ENCODE peak calls at places on chromosomes 16 and 17, in five cellular contexts. L, U, R, F and Q are unnamed samples.

GRCh38 chr16:81335669-81336068 is 20.9 kb downstream of the GAN start:
- DNase-seq in L (no peak), U (no peak), R (no peak), F (no peak), Q (no peak)

GRCh38 chr17:81491193-81491592 is 21.4 kb downstream of the ACTG1 start:
- DNase-seq in L (no peak), U (no peak), R (no peak), F (no peak), Q (no peak)

GRCh38 chr16:74850027-74850426 is 75.4 kb upstream of the FA2H start:
- DNase-seq in L (no peak), U (no peak), R (no peak), F (no peak), Q (no peak)

GRCh38 chr16:80489173-80489572 is 51.6 kb upstream of the DYNLRB2 start:
- DNase-seq in L (no peak), U (no peak), R (no peak), F (no peak), Q (no peak)

GRCh38 chr16:67395458-67396158 is 2.3 kb upstream of the TPPP3 start:
- DNase-seq in L (peak), U (peak), R (no peak), F (no peak), Q (peak)

GRCh38 chr17:17749921-17750320 is 68.7 kb downstream of the RAI1 start:
- DNase-seq in L (peak), U (peak), R (peak), F (peak), Q (no peak)

GRCh38 chr16:86185089-86185488 is 286.1 kb downstream of the IRF8 start:
- DNase-seq in L (no peak), U (no peak), R (no peak), F (no peak), Q (no peak)

GRCh38 chr16:76796978-76797377 is 394.0 kb upstream of the MON1B start:
- DNase-seq in L (no peak), U (no peak), R (no peak), F (no peak), Q (no peak)

GRCh38 chr16:1533443-1533951 is at the start of gene TMEM204:
- DNase-seq in L (no peak), U (peak), R (peak), F (peak), Q (peak)

GRCh38 chr17:67500261-67500660 is 123.2 kb downstream of the PITPNC1 start:
- DNase-seq in L (no peak), U (no peak), R (no peak), F (peak), Q (no peak)

GRCh38 chr17:18158022-18158600 is 25.5 kb upstream of the ALKBH5 start:
- DNase-seq in L (peak), U (peak), R (peak), F (peak), Q (peak)

GRCh38 chr17:33169580-33170285 is 123.4 kb downstream of the ASIC2 start:
- DNase-seq in L (no peak), U (no peak), R (no peak), F (no peak), Q (no peak)

GRCh38 chr17:82021728-82022309 is 859 bp downstream of the CENPX start:
- DNase-seq in L (no peak), U (no peak), R (no peak), F (no peak), Q (no peak)